ENCODE peak calls at places on chromosome 12, in five cellular contexts. S, P, F, O and Z are unnamed samples. For H3K4me1 and H3K27me3, the result is how much of the 10 kb centered on the place peaks cover.

GRCh38 chr12:80230068-80230467 is 130.7 kb downstream of the OTOGL start:
- DNase-seq in S (no peak), P (no peak), F (peak), O (no peak), Z (no peak)

GRCh38 chr12:129190827-129191226 is 337.5 kb downstream of the GLT1D1 start:
- DNase-seq in S (no peak), P (no peak), F (no peak), O (no peak), Z (no peak)

GRCh38 chr12:52201520-52201839 is 9.7 kb upstream of the KRT80 start:
- DNase-seq in S (no peak), P (no peak), F (no peak), O (no peak), Z (no peak)

GRCh38 chr12:101698782-101699347 is 1.4 kb downstream of the CHPT1 start:
- DNase-seq in S (no peak), P (peak), F (no peak), O (no peak), Z (no peak)

GRCh38 chr12:44143170-44143569 is 307.3 kb downstream of the TMEM117 start:
- DNase-seq in S (no peak), P (no peak), F (no peak), O (no peak), Z (no peak)

GRCh38 chr12:113900711-113901110 is 65.4 kb downstream of the RBM19 start:
- DNase-seq in S (no peak), P (no peak), F (no peak), O (no peak), Z (no peak)

GRCh38 chr12:78359530-78359929 is 505.0 kb upstream of the SYT1 start:
- DNase-seq in S (no peak), P (no peak), F (no peak), O (peak), Z (no peak)

GRCh38 chr12:79689477-79690155 is 1.1 kb downstream of the PAWR start:
- DNase-seq in S (no peak), P (peak), F (no peak), O (peak), Z (no peak)

GRCh38 chr12:51905507-51906438 is 1.5 kb upstream of the ACVRL1 start:
- DNase-seq in S (no peak), P (peak), F (no peak), O (peak), Z (no peak)

GRCh38 chr12:94622475-94622874 is 27.9 kb downstream of the TMCC3 start:
- DNase-seq in S (no peak), P (peak), F (no peak), O (no peak), Z (no peak)

GRCh38 chr12:81274619-81275018 is 196.7 kb downstream of the ACSS3 start:
- DNase-seq in S (no peak), P (no peak), F (no peak), O (no peak), Z (no peak)

GRCh38 chr12:31752450-31752849 is 23.6 kb upstream of the AMN1 start:
- DNase-seq in S (no peak), P (peak), F (no peak), O (no peak), Z (no peak)

GRCh38 chr12:123506059-123506842 is 27.3 kb downstream of the RILPL1 start:
- DNase-seq in S (no peak), P (no peak), F (no peak), O (no peak), Z (no peak)

GRCh38 chr12:19021646-19022045 is 107.9 kb upstream of the PLEKHA5 start:
- DNase-seq in S (no peak), P (no peak), F (no peak), O (no peak), Z (no peak)

GRCh38 chr12:92403210-92404175 is 257.8 kb upstream of the BTG1 start:
- DNase-seq in S (peak), P (no peak), F (no peak), O (peak), Z (peak)

GRCh38 chr12:89951050-89951693 is 242.5 kb upstream of the ATP2B1 start:
- DNase-seq in S (no peak), P (no peak), F (no peak), O (peak), Z (no peak)

GRCh38 chr12:102702447-102703114 is 214.5 kb downstream of the PAH start:
- DNase-seq in S (no peak), P (peak), F (peak), O (peak), Z (no peak)

GRCh38 chr12:21337959-21338704 is 3.4 kb upstream of the SLCO1A2 start:
- DNase-seq in S (no peak), P (no peak), F (no peak), O (no peak), Z (no peak)

GRCh38 chr12:78306236-78306635 is 475.5 kb downstream of the NAV3 start:
- DNase-seq in S (no peak), P (no peak), F (no peak), O (no peak), Z (no peak)

GRCh38 chr12:11724888-11725310 is 75.4 kb downstream of the ETV6 start:
- DNase-seq in S (no peak), P (no peak), F (no peak), O (no peak), Z (no peak)

GRCh38 chr12:60394680-60395079 is 798.9 kb downstream of the SLC16A7 start:
- DNase-seq in S (no peak), P (no peak), F (no peak), O (no peak), Z (no peak)

GRCh38 chr12:6229823-6230222 is 29.6 kb downstream of the CD9 start:
- DNase-seq in S (no peak), P (no peak), F (no peak), O (peak), Z (no peak)

GRCh38 chr12:70876952-70877351 is 43.6 kb downstream of the PTPRR start:
- DNase-seq in S (no peak), P (no peak), F (no peak), O (no peak), Z (no peak)

GRCh38 chr12:30599631-30600030 is 96.0 kb downstream of the IPO8 start:
- DNase-seq in S (no peak), P (no peak), F (no peak), O (no peak), Z (no peak)

GRCh38 chr12:57151741-57152407 is 4.5 kb upstream of the LRP1-AS start:
- DNase-seq in S (no peak), P (peak), F (no peak), O (no peak), Z (no peak)

GRCh38 chr12:55057466-55057865 is 37.7 kb downstream of the NEUROD4 start:
- DNase-seq in S (no peak), P (no peak), F (no peak), O (no peak), Z (no peak)

GRCh38 chr12:129241852-129242251 is 388.6 kb downstream of the GLT1D1 start:
- DNase-seq in S (no peak), P (no peak), F (no peak), O (no peak), Z (no peak)

GRCh38 chr12:121812320-121812871 is 8.6 kb downstream of the SETD1B start:
- DNase-seq in S (no peak), P (peak), F (no peak), O (peak), Z (no peak)

GRCh38 chr12:91994208-91994797 is 151.3 kb downstream of the BTG1 start:
- DNase-seq in S (no peak), P (peak), F (no peak), O (no peak), Z (no peak)

GRCh38 chr12:10285919-10286318 is 21.8 kb upstream of the KLRD1 start:
- DNase-seq in S (no peak), P (no peak), F (no peak), O (peak), Z (no peak)

GRCh38 chr12:10293151-10293550 is 14.5 kb upstream of the KLRD1 start:
- DNase-seq in S (no peak), P (no peak), F (no peak), O (no peak), Z (no peak)

GRCh38 chr12:10288989-10289388 is 18.7 kb upstream of the KLRD1 start:
- DNase-seq in S (no peak), P (no peak), F (no peak), O (no peak), Z (no peak)

GRCh38 chr12:10293570-10294227 is 14.0 kb upstream of the KLRD1 start:
- DNase-seq in S (no peak), P (no peak), F (no peak), O (no peak), Z (no peak)

DNA sequence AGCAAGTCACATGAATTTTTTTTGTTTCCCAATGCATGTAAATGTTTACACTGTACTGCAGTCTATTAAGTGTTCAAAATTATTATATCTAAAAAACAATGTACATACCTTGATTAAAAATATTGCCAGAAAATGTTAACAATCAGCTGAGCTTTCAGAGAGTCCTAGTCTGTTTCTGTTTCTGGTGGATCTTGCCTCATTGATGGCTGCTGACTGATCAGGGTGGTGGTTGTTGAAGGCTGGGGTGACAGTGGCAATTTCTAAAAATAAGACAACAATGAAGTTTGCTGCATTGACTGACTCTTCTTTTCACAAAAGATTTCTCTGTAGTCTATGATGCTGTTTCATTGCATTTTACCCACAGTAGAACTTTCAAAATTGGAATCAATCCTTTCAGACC is 16.6 kb upstream of the KLRD1 start:
- DNase-seq in S (no peak), P (no peak), F (no peak), O (no peak), Z (no peak)
- H3K4me1 ChIP-seq in S (under half), P (under half), F (under half), O (under half), Z (under half)

DNA sequence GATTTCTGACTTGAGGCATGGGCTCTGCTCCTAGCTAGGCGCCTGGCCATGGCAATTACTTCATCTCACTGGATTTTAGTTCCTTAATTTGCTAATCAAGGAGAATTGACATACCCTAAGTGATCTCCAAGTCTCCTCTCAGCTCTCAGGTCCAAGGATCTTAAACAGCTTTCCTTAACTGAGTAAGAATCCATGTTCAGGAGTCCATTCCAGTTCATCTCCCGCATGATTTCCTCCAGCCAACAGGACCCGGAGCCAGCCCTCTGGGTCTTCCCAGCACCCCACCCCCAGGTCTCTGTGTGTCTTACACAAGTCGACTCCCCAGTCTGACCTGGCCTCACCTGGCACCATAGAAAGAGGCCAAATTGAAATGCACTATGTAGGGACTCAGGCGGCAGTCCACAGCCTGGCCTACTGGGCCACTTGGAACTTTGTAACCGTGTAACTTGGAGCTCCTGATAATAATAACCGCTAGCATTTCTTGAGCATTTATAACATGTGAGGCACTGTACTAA is 176.4 kb upstream of the PARP11 start:
- DNase-seq in S (no peak), P (no peak), F (no peak), O (no peak), Z (no peak)
- H3K27me3 ChIP-seq in S (under half), P (half or more), F (half or more), O (under half), Z (under half)

GRCh38 chr12:27572486-27573255 is 48.7 kb downstream of the PPFIBP1 start:
- DNase-seq in S (no peak), P (no peak), F (no peak), O (no peak), Z (no peak)
- H3K4me1 ChIP-seq in S (under half), P (under half), F (under half), O (under half), Z (under half)

GRCh38 chr12:1870086-1870485 is 48.4 kb downstream of the CACNA2D4 start:
- DNase-seq in S (no peak), P (no peak), F (no peak), O (no peak), Z (no peak)

GRCh38 chr12:1875608-1876007 is 42.8 kb downstream of the CACNA2D4 start:
- DNase-seq in S (no peak), P (no peak), F (no peak), O (no peak), Z (no peak)

GRCh38 chr12:1870998-1871917 is 47.2 kb downstream of the CACNA2D4 start:
- DNase-seq in S (no peak), P (no peak), F (no peak), O (no peak), Z (no peak)

GRCh38 chr12:1872448-1872847 is 46.0 kb downstream of the CACNA2D4 start:
- DNase-seq in S (no peak), P (no peak), F (no peak), O (no peak), Z (no peak)

GRCh38 chr12:1873531-1874149 is 44.8 kb downstream of the CACNA2D4 start:
- DNase-seq in S (no peak), P (peak), F (no peak), O (no peak), Z (no peak)
- H3K27me3 ChIP-seq in S (under half), P (under half), F (under half), O (under half), Z (under half)

GRCh38 chr12:53222170-53223005 is 9.6 kb downstream of the RARG start:
- DNase-seq in S (no peak), P (peak), F (no peak), O (no peak), Z (no peak)
- H3K4me1 ChIP-seq in S (half or more), P (half or more), F (under half), O (half or more), Z (half or more)

GRCh38 chr12:54002278-54002914 is 2.4 kb downstream of the HOXC9 start:
- DNase-seq in S (no peak), P (no peak), F (no peak), O (no peak), Z (no peak)
- H3K27me3 ChIP-seq in S (half or more), P (under half), F (under half), O (half or more), Z (half or more)

GRCh38 chr12:132309162-132310086 is 20.0 kb downstream of the GALNT9 start:
- DNase-seq in S (no peak), P (no peak), F (no peak), O (no peak), Z (no peak)
- H3K4me1 ChIP-seq in S (under half), P (under half), F (under half), O (under half), Z (under half)

GRCh38 chr12:117227000-117227653 is 36.9 kb upstream of the FBXO21 start:
- DNase-seq in S (no peak), P (no peak), F (no peak), O (no peak), Z (no peak)
- H3K27me3 ChIP-seq in S (under half), P (under half), F (under half), O (under half), Z (under half)

DNA sequence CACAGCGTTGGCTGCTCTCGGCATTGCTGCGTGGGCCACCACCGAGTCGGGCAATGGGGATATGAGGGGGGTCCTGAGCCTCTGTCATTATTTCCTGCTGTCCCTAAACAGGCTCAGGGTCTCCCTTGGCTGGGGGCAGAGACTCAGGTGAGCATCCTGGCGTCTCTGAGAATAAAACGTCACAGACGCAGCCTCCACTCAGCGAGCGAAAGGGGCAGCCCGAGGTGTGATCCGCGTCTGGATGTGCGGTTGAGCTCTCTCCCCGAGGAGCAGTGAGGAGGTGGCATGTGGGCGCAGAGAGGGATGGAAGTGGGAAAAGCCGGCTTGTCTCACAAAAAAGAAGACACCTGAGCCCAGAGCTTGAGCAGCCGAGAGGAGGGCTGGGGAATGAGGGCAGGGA is 62.6 kb downstream of the GALNT9 start:
- DNase-seq in S (no peak), P (no peak), F (no peak), O (no peak), Z (no peak)
- H3K4me1 ChIP-seq in S (under half), P (under half), F (under half), O (under half), Z (under half)